ENCODE peak calls at places on chromosomes 16 and 17, in seven cellular contexts. S is nucleus accumbens, J is fibroblast of villous mesenchyme, N is HCEC 1CT, K is NCI-H1436 treated with DMSO at 0.1 percent for 48 hours, E is sigmoid colon, V is HFF-Myc. T is an unnamed sample.

GRCh38 chr16:15899538-15900100 is 11.2 kb upstream of the CEP20 start:
- DNase-seq in S (no peak), J (peak), E (no peak), V (peak), N (peak), K (no peak), T (peak)

GRCh38 chr16:17304124-17304813 is 166.5 kb downstream of the XYLT1 start:
- DNase-seq in K (no peak), S (no peak), J (no peak), N (no peak), E (no peak), V (no peak), T (no peak)

GRCh38 chr17:69220098-69220497 is 8.5 kb downstream of the ABCA10 start:
- DNase-seq in K (no peak), J (no peak), N (no peak), V (no peak), S (no peak), E (no peak), T (no peak)

GRCh38 chr17:17075037-17075755 is 32.9 kb downstream of the MPRIP start:
- DNase-seq in S (no peak), N (peak), E (peak), J (peak), K (no peak), V (peak), T (peak)

GRCh38 chr17:82888583-82889495 is 49.0 kb upstream of the ZNF750 start:
- DNase-seq in E (no peak), S (peak), N (no peak), J (no peak), K (no peak), V (no peak), T (no peak)

GRCh38 chr17:77147357-77147801 is 6.6 kb downstream of the SEC14L1 start:
- DNase-seq in V (no peak), K (no peak), S (no peak), N (no peak), J (no peak), E (no peak), T (no peak)

GRCh38 chr17:81200695-81201580 is 21.8 kb downstream of the CEP131 start:
- DNase-seq in E (no peak), S (peak), N (peak), J (peak), K (no peak), V (peak), T (peak)

GRCh38 chr16:85580684-85581083 is 32.4 kb upstream of the GSE1 start:
- DNase-seq in J (no peak), K (no peak), N (no peak), S (no peak), E (no peak), V (no peak), T (no peak)

GRCh38 chr16:65314246-65315003 is 192.6 kb upstream of the CDH11 start:
- DNase-seq in N (peak), S (no peak), V (no peak), J (no peak), K (no peak), E (no peak), T (peak)

GRCh38 chr17:18314059-18314730 is 599 bp downstream of the TOP3A start:
- DNase-seq in N (peak), E (no peak), V (no peak), J (peak), K (no peak), S (no peak), T (peak)

GRCh38 chr16:66569131-66569530 is 2.9 kb downstream of the CMTM1 start:
- DNase-seq in S (no peak), N (peak), E (no peak), V (no peak), J (peak), K (no peak), T (peak)

GRCh38 chr17:28057731-28058246 is 15.3 kb downstream of the NLK start:
- DNase-seq in S (no peak), N (peak), J (peak), E (no peak), K (no peak), V (no peak), T (no peak)

T was measured in EL.